ENCODE peak calls at places on chromosome 2, in six cellular contexts. One of them, this sample, is unnamed.

GRCh38 chr2:191155608-191156071 is 4.8 kb upstream of the STAT4 start:
- DNase-seq in dorsolateral prefrontal cortex: no peak
- DNase-seq in fibroblast of lung: peak
- DNase-seq in HCT116: peak
- DNase-seq in lower lobe of right lung: no peak
- DNase-seq in left ventricle myocardium inferior: no peak
- DNase-seq in this sample: no peak

GRCh38 chr2:13091463-13091862 is 374.7 kb downstream of the TRIB2 start:
- DNase-seq in dorsolateral prefrontal cortex: no peak
- DNase-seq in fibroblast of lung: peak
- DNase-seq in HCT116: no peak
- DNase-seq in lower lobe of right lung: no peak
- DNase-seq in left ventricle myocardium inferior: no peak
- DNase-seq in this sample: no peak

GRCh38 chr2:37282746-37283145 is 41.9 kb downstream of the PRKD3 start:
- DNase-seq in dorsolateral prefrontal cortex: no peak
- DNase-seq in fibroblast of lung: peak
- DNase-seq in HCT116: no peak
- DNase-seq in lower lobe of right lung: no peak
- DNase-seq in left ventricle myocardium inferior: no peak
- DNase-seq in this sample: no peak

GRCh38 chr2:7924033-7924762 is 757.7 kb upstream of the ID2 start:
- DNase-seq in dorsolateral prefrontal cortex: no peak
- DNase-seq in fibroblast of lung: no peak
- DNase-seq in HCT116: no peak
- DNase-seq in lower lobe of right lung: no peak
- DNase-seq in left ventricle myocardium inferior: no peak
- DNase-seq in this sample: no peak

GRCh38 chr2:196335238-196335637 is 163.9 kb upstream of the STK17B start:
- DNase-seq in dorsolateral prefrontal cortex: no peak
- DNase-seq in fibroblast of lung: peak
- DNase-seq in HCT116: no peak
- DNase-seq in lower lobe of right lung: no peak
- DNase-seq in left ventricle myocardium inferior: no peak
- DNase-seq in this sample: no peak

GRCh38 chr2:144183744-144184143 is 336.2 kb downstream of the ZEB2 start:
- DNase-seq in dorsolateral prefrontal cortex: no peak
- DNase-seq in fibroblast of lung: peak
- DNase-seq in HCT116: no peak
- DNase-seq in lower lobe of right lung: no peak
- DNase-seq in left ventricle myocardium inferior: no peak
- DNase-seq in this sample: no peak

GRCh38 chr2:8303322-8303832 is 378.5 kb upstream of the ID2 start:
- DNase-seq in dorsolateral prefrontal cortex: peak
- DNase-seq in fibroblast of lung: peak
- DNase-seq in HCT116: no peak
- DNase-seq in lower lobe of right lung: peak
- DNase-seq in left ventricle myocardium inferior: peak
- DNase-seq in this sample: peak

GRCh38 chr2:26298638-26299393 is 47.1 kb upstream of the SELENOI start:
- DNase-seq in dorsolateral prefrontal cortex: no peak
- DNase-seq in fibroblast of lung: peak
- DNase-seq in HCT116: no peak
- DNase-seq in lower lobe of right lung: peak
- DNase-seq in left ventricle myocardium inferior: no peak
- DNase-seq in this sample: no peak

GRCh38 chr2:4134881-4135565 is 431.6 kb downstream of the DCDC2C start:
- DNase-seq in dorsolateral prefrontal cortex: no peak
- DNase-seq in fibroblast of lung: no peak
- DNase-seq in HCT116: no peak
- DNase-seq in lower lobe of right lung: no peak
- DNase-seq in left ventricle myocardium inferior: no peak
- DNase-seq in this sample: no peak

GRCh38 chr2:237491515-237492118 is 4.6 kb downstream of the MLPH start:
- DNase-seq in dorsolateral prefrontal cortex: no peak
- DNase-seq in fibroblast of lung: no peak
- DNase-seq in HCT116: no peak
- DNase-seq in lower lobe of right lung: no peak
- DNase-seq in left ventricle myocardium inferior: no peak
- DNase-seq in this sample: no peak

GRCh38 chr2:175234153-175234552 is 52.6 kb upstream of the ATP5MC3 start:
- DNase-seq in dorsolateral prefrontal cortex: no peak
- DNase-seq in fibroblast of lung: no peak
- DNase-seq in HCT116: no peak
- DNase-seq in lower lobe of right lung: no peak
- DNase-seq in left ventricle myocardium inferior: no peak
- DNase-seq in this sample: no peak

GRCh38 chr2:149363953-149364352 is 33.6 kb downstream of the LYPD6 start:
- DNase-seq in dorsolateral prefrontal cortex: no peak
- DNase-seq in fibroblast of lung: peak
- DNase-seq in HCT116: no peak
- DNase-seq in lower lobe of right lung: no peak
- DNase-seq in left ventricle myocardium inferior: no peak
- DNase-seq in this sample: no peak

GRCh38 chr2:38948995-38949394 is 59.3 kb downstream of the ARHGEF33 start:
- DNase-seq in dorsolateral prefrontal cortex: no peak
- DNase-seq in fibroblast of lung: no peak
- DNase-seq in HCT116: no peak
- DNase-seq in lower lobe of right lung: no peak
- DNase-seq in left ventricle myocardium inferior: no peak
- DNase-seq in this sample: no peak

GRCh38 chr2:27723372-27724144 is 48.0 kb upstream of the MRPL33 start:
- DNase-seq in dorsolateral prefrontal cortex: peak
- DNase-seq in fibroblast of lung: peak
- DNase-seq in HCT116: peak
- DNase-seq in lower lobe of right lung: peak
- DNase-seq in left ventricle myocardium inferior: no peak
- DNase-seq in this sample: no peak

GRCh38 chr2:151827564-151828142 is 568 bp downstream of the ARL5A start:
- DNase-seq in dorsolateral prefrontal cortex: no peak
- DNase-seq in fibroblast of lung: peak
- DNase-seq in HCT116: no peak
- DNase-seq in lower lobe of right lung: no peak
- DNase-seq in left ventricle myocardium inferior: no peak
- DNase-seq in this sample: no peak

GRCh38 chr2:237927135-237927534 is 39.7 kb upstream of the UBE2F start:
- DNase-seq in dorsolateral prefrontal cortex: no peak
- DNase-seq in fibroblast of lung: no peak
- DNase-seq in HCT116: no peak
- DNase-seq in lower lobe of right lung: no peak
- DNase-seq in left ventricle myocardium inferior: no peak
- DNase-seq in this sample: no peak

GRCh38 chr2:12921321-12921720 is 204.6 kb downstream of the TRIB2 start:
- DNase-seq in dorsolateral prefrontal cortex: no peak
- DNase-seq in fibroblast of lung: peak
- DNase-seq in HCT116: no peak
- DNase-seq in lower lobe of right lung: no peak
- DNase-seq in left ventricle myocardium inferior: no peak
- DNase-seq in this sample: no peak

GRCh38 chr2:4539121-4539520 is 835.7 kb downstream of the DCDC2C start:
- DNase-seq in dorsolateral prefrontal cortex: no peak
- DNase-seq in fibroblast of lung: no peak
- DNase-seq in HCT116: no peak
- DNase-seq in lower lobe of right lung: no peak
- DNase-seq in left ventricle myocardium inferior: no peak
- DNase-seq in this sample: no peak

GRCh38 chr2:98634406-98635092 is 26.2 kb downstream of the UNC50 start:
- DNase-seq in dorsolateral prefrontal cortex: no peak
- DNase-seq in fibroblast of lung: no peak
- DNase-seq in HCT116: peak
- DNase-seq in lower lobe of right lung: no peak
- DNase-seq in left ventricle myocardium inferior: no peak
- DNase-seq in this sample: no peak

GRCh38 chr2:58788402-58788801 is 547.3 kb upstream of the FANCL start:
- DNase-seq in dorsolateral prefrontal cortex: no peak
- DNase-seq in fibroblast of lung: peak
- DNase-seq in HCT116: no peak
- DNase-seq in lower lobe of right lung: no peak
- DNase-seq in left ventricle myocardium inferior: no peak
- DNase-seq in this sample: no peak

GRCh38 chr2:113084249-113085000 is 16.7 kb downstream of the IL1F10 start:
- DNase-seq in dorsolateral prefrontal cortex: no peak
- DNase-seq in fibroblast of lung: no peak
- DNase-seq in HCT116: peak
- DNase-seq in lower lobe of right lung: no peak
- DNase-seq in left ventricle myocardium inferior: no peak
- DNase-seq in this sample: no peak
- TF ChIP-seq CTCF in dorsolateral prefrontal cortex: peak
- TF ChIP-seq CTCF in fibroblast of lung: no peak
- TF ChIP-seq CTCF in HCT116: peak
- TF ChIP-seq CTCF in lower lobe of right lung: peak
- TF ChIP-seq CTCF in left ventricle myocardium inferior: peak
- TF ChIP-seq CTCF in this sample: no peak

GRCh38 chr2:226743911-226744310 is 55.7 kb downstream of the IRS1 start:
- DNase-seq in dorsolateral prefrontal cortex: no peak
- DNase-seq in fibroblast of lung: peak
- DNase-seq in HCT116: no peak
- DNase-seq in lower lobe of right lung: no peak
- DNase-seq in left ventricle myocardium inferior: no peak
- DNase-seq in this sample: no peak

GRCh38 chr2:226742346-226742745 is 57.3 kb downstream of the IRS1 start:
- DNase-seq in dorsolateral prefrontal cortex: peak
- DNase-seq in fibroblast of lung: peak
- DNase-seq in HCT116: no peak
- DNase-seq in lower lobe of right lung: no peak
- DNase-seq in left ventricle myocardium inferior: peak
- DNase-seq in this sample: no peak

GRCh38 chr2:226747288-226747687 is 52.3 kb downstream of the IRS1 start:
- DNase-seq in dorsolateral prefrontal cortex: no peak
- DNase-seq in fibroblast of lung: no peak
- DNase-seq in HCT116: no peak
- DNase-seq in lower lobe of right lung: no peak
- DNase-seq in left ventricle myocardium inferior: no peak
- DNase-seq in this sample: no peak

DNA sequence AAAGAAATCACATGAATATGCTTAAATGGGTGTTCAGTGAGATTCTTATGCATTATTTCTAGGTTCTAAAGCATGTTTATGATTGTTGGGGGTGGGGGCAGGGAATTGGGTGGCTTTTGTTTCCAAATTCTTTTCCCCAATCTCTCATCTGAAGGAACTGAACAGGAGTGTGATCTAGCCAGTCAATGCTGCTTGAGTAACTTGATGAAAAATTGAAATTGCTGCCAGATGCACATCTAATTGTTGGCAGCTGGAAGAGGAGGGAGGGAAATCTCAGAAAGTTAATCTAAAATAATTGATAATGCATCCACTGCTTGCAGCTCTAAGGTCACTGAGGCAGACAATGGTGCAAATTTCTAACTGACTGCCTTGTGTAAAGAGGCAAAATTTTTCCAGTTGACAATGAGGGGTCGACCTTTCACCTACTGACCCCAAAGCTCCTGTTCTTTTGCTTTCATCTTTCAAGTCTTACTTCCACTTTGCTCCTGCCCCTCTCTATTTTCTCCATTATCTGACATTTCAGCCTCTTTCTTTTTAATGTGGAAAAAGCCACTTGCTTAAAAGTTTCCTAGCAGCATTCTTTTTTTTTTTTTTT is 53.3 kb downstream of the IRS1 start:
- DNase-seq in dorsolateral prefrontal cortex: no peak
- DNase-seq in fibroblast of lung: no peak
- DNase-seq in HCT116: no peak
- DNase-seq in lower lobe of right lung: no peak
- DNase-seq in left ventricle myocardium inferior: no peak
- DNase-seq in this sample: no peak
- H3K27ac ChIP-seq in dorsolateral prefrontal cortex: no peak
- H3K27ac ChIP-seq in fibroblast of lung: no peak
- H3K27ac ChIP-seq in HCT116: no peak
- H3K27ac ChIP-seq in lower lobe of right lung: no peak
- H3K27ac ChIP-seq in left ventricle myocardium inferior: no peak
- H3K27ac ChIP-seq in this sample: no peak

DNA sequence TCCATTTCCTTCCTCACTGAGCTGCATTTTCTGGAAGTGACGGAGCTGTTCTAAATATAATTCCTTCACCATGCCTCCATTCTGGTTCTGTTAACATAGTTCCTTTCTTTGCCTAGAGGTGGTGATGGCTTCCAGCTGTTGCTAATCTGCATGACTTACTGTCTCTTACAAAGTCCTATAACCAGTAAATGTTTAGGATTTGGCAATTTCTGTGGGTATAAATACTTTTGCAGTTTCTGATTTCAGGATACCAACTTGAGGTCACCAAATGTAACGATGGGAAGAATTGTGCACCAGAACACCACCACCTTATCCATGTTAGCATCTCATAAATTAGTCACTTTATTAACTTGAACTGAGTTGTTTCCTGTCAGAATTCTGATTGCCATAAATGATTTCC is 101.8 kb upstream of the FN1 start:
- DNase-seq in dorsolateral prefrontal cortex: no peak
- DNase-seq in fibroblast of lung: no peak
- DNase-seq in HCT116: no peak
- DNase-seq in lower lobe of right lung: no peak
- DNase-seq in left ventricle myocardium inferior: no peak
- DNase-seq in this sample: no peak
- TF ChIP-seq CTCF in dorsolateral prefrontal cortex: no peak
- TF ChIP-seq CTCF in fibroblast of lung: no peak
- TF ChIP-seq CTCF in HCT116: no peak
- TF ChIP-seq CTCF in lower lobe of right lung: no peak
- TF ChIP-seq CTCF in left ventricle myocardium inferior: no peak
- TF ChIP-seq CTCF in this sample: no peak

GRCh38 chr2:95159690-95160449 is at the start of gene ZNF514:
- DNase-seq in dorsolateral prefrontal cortex: peak
- DNase-seq in fibroblast of lung: peak
- DNase-seq in HCT116: no peak
- DNase-seq in lower lobe of right lung: peak
- DNase-seq in left ventricle myocardium inferior: peak
- DNase-seq in this sample: peak
- H3K27ac ChIP-seq in dorsolateral prefrontal cortex: peak
- H3K27ac ChIP-seq in fibroblast of lung: peak
- H3K27ac ChIP-seq in HCT116: peak
- H3K27ac ChIP-seq in lower lobe of right lung: peak
- H3K27ac ChIP-seq in left ventricle myocardium inferior: peak
- H3K27ac ChIP-seq in this sample: peak

DNA sequence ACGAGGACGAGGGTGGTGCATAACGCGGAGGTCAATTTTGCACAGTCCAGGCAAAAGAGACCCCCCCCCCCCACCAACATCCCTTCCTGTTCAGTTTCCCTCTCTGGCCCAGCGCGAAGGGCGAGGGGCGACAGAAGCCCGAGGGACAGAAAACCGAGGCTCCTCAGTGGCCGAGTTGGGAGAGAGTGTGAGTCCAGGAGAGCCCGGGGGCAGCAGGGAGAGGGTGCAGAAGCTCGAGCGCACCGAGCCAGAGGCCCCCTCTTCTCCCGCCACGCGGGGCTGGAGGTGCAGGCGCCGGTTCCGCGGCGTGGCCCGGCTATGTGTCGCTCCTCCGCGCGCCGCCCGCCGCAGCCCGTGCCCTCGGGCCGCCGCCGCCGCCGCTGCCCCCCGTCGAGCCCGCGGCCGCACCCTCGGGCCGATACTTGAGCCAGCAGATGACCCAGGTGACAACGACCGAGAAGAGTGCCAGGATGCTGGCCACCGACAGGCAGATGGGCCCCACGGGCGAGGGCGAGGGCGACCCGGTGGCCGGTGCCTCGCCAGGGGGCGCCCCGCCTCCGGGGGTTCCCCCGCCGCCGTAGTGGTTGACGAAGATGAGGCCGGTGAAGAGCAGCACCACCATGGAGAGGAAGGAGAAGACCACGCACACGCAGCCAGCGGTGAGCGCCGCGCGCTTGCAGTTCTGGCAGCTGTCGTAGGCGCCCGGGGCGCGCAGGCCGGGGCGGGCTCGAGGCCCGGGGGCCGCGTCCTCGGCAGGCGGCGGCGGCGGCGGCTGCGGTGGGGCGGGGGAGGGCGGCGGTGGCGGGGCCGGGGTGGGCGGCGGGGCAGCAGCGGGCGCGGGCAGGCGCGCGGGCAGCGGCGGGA is 20.1 kb upstream of the PAX3 start:
- DNase-seq in dorsolateral prefrontal cortex: no peak
- DNase-seq in fibroblast of lung: peak
- DNase-seq in HCT116: no peak
- DNase-seq in lower lobe of right lung: no peak
- DNase-seq in left ventricle myocardium inferior: peak
- DNase-seq in this sample: no peak
- TF ChIP-seq CTCF in dorsolateral prefrontal cortex: no peak
- TF ChIP-seq CTCF in fibroblast of lung: no peak
- TF ChIP-seq CTCF in HCT116: no peak
- TF ChIP-seq CTCF in lower lobe of right lung: peak
- TF ChIP-seq CTCF in left ventricle myocardium inferior: peak
- TF ChIP-seq CTCF in this sample: no peak